ENCODE peak calls at places on chromosomes 7 and 10, in ten cellular contexts. One of them, this sample, is unnamed.

GRCh38 chr7:28419717-28420116 is 7.4 kb downstream of the CREB5 start:
- DNase-seq in fibroblast of lung: peak
- DNase-seq in foreskin fibroblast: peak
- DNase-seq in HFF-Myc: no peak
- DNase-seq in K562: no peak
- DNase-seq in astrocyte of the cerebellum: peak
- DNase-seq in transverse colon: no peak
- DNase-seq in A549: peak
- DNase-seq in IMR-90: peak
- DNase-seq in mucosa of descending colon: no peak
- DNase-seq in this sample: no peak

GRCh38 chr7:116495737-116496136 is 3.8 kb upstream of the CAV2 start:
- DNase-seq in foreskin fibroblast: peak
- DNase-seq in K562: no peak
- DNase-seq in astrocyte of the cerebellum: no peak
- DNase-seq in A549: peak
- DNase-seq in HFF-Myc: no peak
- DNase-seq in IMR-90: peak
- DNase-seq in mucosa of descending colon: no peak
- DNase-seq in transverse colon: no peak
- DNase-seq in fibroblast of lung: no peak
- DNase-seq in this sample: no peak

GRCh38 chr7:148486937-148487336 is 103.6 kb upstream of the C7orf33 start:
- DNase-seq in transverse colon: no peak
- DNase-seq in fibroblast of lung: no peak
- DNase-seq in astrocyte of the cerebellum: no peak
- DNase-seq in HFF-Myc: no peak
- DNase-seq in foreskin fibroblast: no peak
- DNase-seq in K562: no peak
- DNase-seq in A549: no peak
- DNase-seq in mucosa of descending colon: no peak
- DNase-seq in IMR-90: no peak
- DNase-seq in this sample: no peak

GRCh38 chr10:22501863-22502262 is 156.6 kb downstream of the SPAG6 start:
- DNase-seq in IMR-90: no peak
- DNase-seq in fibroblast of lung: no peak
- DNase-seq in A549: no peak
- DNase-seq in HFF-Myc: no peak
- DNase-seq in transverse colon: no peak
- DNase-seq in K562: no peak
- DNase-seq in foreskin fibroblast: no peak
- DNase-seq in astrocyte of the cerebellum: no peak
- DNase-seq in mucosa of descending colon: no peak
- DNase-seq in this sample: no peak

GRCh38 chr10:110226926-110227641 is 19.7 kb downstream of the MXI1 start:
- DNase-seq in fibroblast of lung: no peak
- DNase-seq in A549: no peak
- DNase-seq in transverse colon: peak
- DNase-seq in astrocyte of the cerebellum: no peak
- DNase-seq in IMR-90: peak
- DNase-seq in mucosa of descending colon: peak
- DNase-seq in foreskin fibroblast: no peak
- DNase-seq in HFF-Myc: no peak
- DNase-seq in K562: peak
- DNase-seq in this sample: no peak

GRCh38 chr7:74269757-74270277 is 15.6 kb upstream of the RFC2 start:
- DNase-seq in A549: peak
- DNase-seq in fibroblast of lung: peak
- DNase-seq in IMR-90: peak
- DNase-seq in mucosa of descending colon: peak
- DNase-seq in transverse colon: peak
- DNase-seq in HFF-Myc: no peak
- DNase-seq in foreskin fibroblast: peak
- DNase-seq in astrocyte of the cerebellum: peak
- DNase-seq in K562: peak
- DNase-seq in this sample: no peak

GRCh38 chr7:22481726-22482125 is 18.3 kb downstream of the STEAP1B start:
- DNase-seq in astrocyte of the cerebellum: peak
- DNase-seq in A549: no peak
- DNase-seq in IMR-90: no peak
- DNase-seq in fibroblast of lung: no peak
- DNase-seq in K562: no peak
- DNase-seq in foreskin fibroblast: peak
- DNase-seq in transverse colon: no peak
- DNase-seq in mucosa of descending colon: no peak
- DNase-seq in HFF-Myc: peak
- DNase-seq in this sample: peak

GRCh38 chr7:158759749-158760444 is 55.3 kb upstream of the NCAPG2 start:
- DNase-seq in astrocyte of the cerebellum: no peak
- DNase-seq in foreskin fibroblast: no peak
- DNase-seq in K562: no peak
- DNase-seq in A549: no peak
- DNase-seq in transverse colon: no peak
- DNase-seq in fibroblast of lung: no peak
- DNase-seq in mucosa of descending colon: no peak
- DNase-seq in HFF-Myc: no peak
- DNase-seq in IMR-90: no peak
- DNase-seq in this sample: no peak

DNA sequence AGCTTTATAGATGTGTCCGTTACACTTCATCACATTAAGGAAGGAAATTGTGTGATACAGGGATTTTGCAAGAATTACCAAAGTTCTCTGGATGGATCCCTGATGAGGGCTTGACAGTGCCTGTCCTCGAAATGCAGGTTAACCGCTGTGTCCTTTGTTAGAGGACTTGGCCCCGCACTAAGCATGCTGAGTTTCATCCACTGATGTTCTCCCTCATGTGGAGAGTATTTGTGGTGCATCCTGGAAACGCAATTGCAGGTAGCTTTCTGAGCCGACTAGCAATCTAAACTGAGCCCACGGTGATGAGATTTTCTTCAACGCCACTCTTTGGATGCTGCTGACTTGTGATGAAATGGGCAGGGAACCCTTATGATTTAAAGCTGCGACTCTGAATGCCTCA is 71.9 kb upstream of the STK17A start:
- DNase-seq in IMR-90: no peak
- DNase-seq in mucosa of descending colon: no peak
- DNase-seq in transverse colon: no peak
- DNase-seq in fibroblast of lung: no peak
- DNase-seq in A549: peak
- DNase-seq in K562: no peak
- DNase-seq in foreskin fibroblast: no peak
- DNase-seq in HFF-Myc: no peak
- DNase-seq in astrocyte of the cerebellum: no peak
- DNase-seq in this sample: no peak
- TF ChIP-seq CTCF in IMR-90: no peak
- TF ChIP-seq CTCF in mucosa of descending colon: no peak
- TF ChIP-seq CTCF in transverse colon: no peak
- TF ChIP-seq CTCF in fibroblast of lung: no peak
- TF ChIP-seq CTCF in A549: no peak
- TF ChIP-seq CTCF in K562: peak
- TF ChIP-seq CTCF in foreskin fibroblast: no peak
- TF ChIP-seq CTCF in HFF-Myc: no peak
- TF ChIP-seq CTCF in astrocyte of the cerebellum: no peak
- TF ChIP-seq CTCF in this sample: peak

GRCh38 chr10:93069245-93069561 is 4.5 kb upstream of the CYP26A1 start:
- DNase-seq in fibroblast of lung: no peak
- DNase-seq in astrocyte of the cerebellum: no peak
- DNase-seq in foreskin fibroblast: no peak
- DNase-seq in IMR-90: no peak
- DNase-seq in HFF-Myc: no peak
- DNase-seq in mucosa of descending colon: no peak
- DNase-seq in A549: no peak
- DNase-seq in transverse colon: no peak
- DNase-seq in K562: no peak
- DNase-seq in this sample: no peak
- H3K4me3 ChIP-seq in fibroblast of lung: no peak
- H3K4me3 ChIP-seq in astrocyte of the cerebellum: no peak
- H3K4me3 ChIP-seq in foreskin fibroblast: no peak
- H3K4me3 ChIP-seq in IMR-90: no peak
- H3K4me3 ChIP-seq in HFF-Myc: no peak
- H3K4me3 ChIP-seq in mucosa of descending colon: no peak
- H3K4me3 ChIP-seq in A549: no peak
- H3K4me3 ChIP-seq in transverse colon: no peak
- H3K4me3 ChIP-seq in K562: no peak
- H3K4me3 ChIP-seq in this sample: no peak

GRCh38 chr10:122495406-122496340 is 34.3 kb downstream of the HTRA1 start:
- DNase-seq in K562: no peak
- DNase-seq in mucosa of descending colon: no peak
- DNase-seq in transverse colon: no peak
- DNase-seq in foreskin fibroblast: no peak
- DNase-seq in IMR-90: no peak
- DNase-seq in A549: no peak
- DNase-seq in fibroblast of lung: peak
- DNase-seq in astrocyte of the cerebellum: peak
- DNase-seq in HFF-Myc: no peak
- DNase-seq in this sample: no peak

GRCh38 chr10:122499491-122499941 is 38.2 kb downstream of the HTRA1 start:
- DNase-seq in foreskin fibroblast: peak
- DNase-seq in K562: no peak
- DNase-seq in HFF-Myc: no peak
- DNase-seq in mucosa of descending colon: peak
- DNase-seq in A549: no peak
- DNase-seq in astrocyte of the cerebellum: no peak
- DNase-seq in transverse colon: peak
- DNase-seq in IMR-90: peak
- DNase-seq in fibroblast of lung: peak
- DNase-seq in this sample: no peak

GRCh38 chr10:122498521-122498920 is 37.2 kb downstream of the HTRA1 start:
- DNase-seq in K562: no peak
- DNase-seq in astrocyte of the cerebellum: no peak
- DNase-seq in A549: no peak
- DNase-seq in IMR-90: no peak
- DNase-seq in fibroblast of lung: peak
- DNase-seq in mucosa of descending colon: no peak
- DNase-seq in foreskin fibroblast: peak
- DNase-seq in transverse colon: no peak
- DNase-seq in HFF-Myc: no peak
- DNase-seq in this sample: no peak

GRCh38 chr10:122499012-122499411 is 37.7 kb downstream of the HTRA1 start:
- DNase-seq in IMR-90: no peak
- DNase-seq in K562: no peak
- DNase-seq in astrocyte of the cerebellum: no peak
- DNase-seq in HFF-Myc: no peak
- DNase-seq in A549: no peak
- DNase-seq in transverse colon: no peak
- DNase-seq in fibroblast of lung: no peak
- DNase-seq in foreskin fibroblast: no peak
- DNase-seq in mucosa of descending colon: no peak
- DNase-seq in this sample: no peak

DNA sequence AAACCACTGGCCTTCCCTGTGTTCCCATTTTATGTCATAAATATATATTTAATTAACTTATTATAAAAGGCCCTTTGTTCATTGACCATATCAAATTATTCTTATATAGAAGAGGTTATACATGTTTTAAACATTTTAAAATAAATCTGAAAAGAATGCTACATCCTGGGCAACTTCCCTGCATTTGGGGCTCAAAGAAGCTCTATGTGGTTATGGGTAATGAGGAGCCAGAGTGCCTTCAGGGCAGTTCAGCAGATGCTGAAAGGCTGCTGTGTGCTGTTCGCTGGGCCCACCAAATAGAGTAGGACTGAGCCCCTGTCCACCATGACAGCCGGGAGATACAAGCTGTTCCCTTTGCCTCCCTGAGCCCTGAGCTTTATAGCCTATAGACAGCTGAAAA is 35.9 kb downstream of the HTRA1 start:
- DNase-seq in astrocyte of the cerebellum: no peak
- DNase-seq in HFF-Myc: no peak
- DNase-seq in K562: no peak
- DNase-seq in A549: no peak
- DNase-seq in transverse colon: no peak
- DNase-seq in foreskin fibroblast: no peak
- DNase-seq in mucosa of descending colon: no peak
- DNase-seq in fibroblast of lung: no peak
- DNase-seq in IMR-90: no peak
- DNase-seq in this sample: no peak
- TF ChIP-seq CTCF in astrocyte of the cerebellum: no peak
- TF ChIP-seq CTCF in HFF-Myc: no peak
- TF ChIP-seq CTCF in K562: no peak
- TF ChIP-seq CTCF in A549: no peak
- TF ChIP-seq CTCF in transverse colon: no peak
- TF ChIP-seq CTCF in foreskin fibroblast: no peak
- TF ChIP-seq CTCF in mucosa of descending colon: no peak
- TF ChIP-seq CTCF in fibroblast of lung: no peak
- TF ChIP-seq CTCF in IMR-90: no peak
- TF ChIP-seq CTCF in this sample: no peak

GRCh38 chr10:124089859-124090258 is 3.5 kb downstream of the CHST15 start:
- DNase-seq in astrocyte of the cerebellum: no peak
- DNase-seq in HFF-Myc: no peak
- DNase-seq in IMR-90: no peak
- DNase-seq in transverse colon: no peak
- DNase-seq in foreskin fibroblast: no peak
- DNase-seq in K562: no peak
- DNase-seq in A549: no peak
- DNase-seq in fibroblast of lung: no peak
- DNase-seq in mucosa of descending colon: no peak
- DNase-seq in this sample: no peak

GRCh38 chr10:124088944-124089343 is 4.5 kb downstream of the CHST15 start:
- DNase-seq in A549: no peak
- DNase-seq in IMR-90: no peak
- DNase-seq in mucosa of descending colon: no peak
- DNase-seq in transverse colon: no peak
- DNase-seq in K562: no peak
- DNase-seq in astrocyte of the cerebellum: no peak
- DNase-seq in fibroblast of lung: no peak
- DNase-seq in foreskin fibroblast: no peak
- DNase-seq in HFF-Myc: no peak
- DNase-seq in this sample: no peak

GRCh38 chr10:124092270-124093075 is 925 bp downstream of the CHST15 start:
- DNase-seq in A549: peak
- DNase-seq in transverse colon: peak
- DNase-seq in foreskin fibroblast: peak
- DNase-seq in K562: no peak
- DNase-seq in mucosa of descending colon: peak
- DNase-seq in IMR-90: no peak
- DNase-seq in HFF-Myc: no peak
- DNase-seq in astrocyte of the cerebellum: no peak
- DNase-seq in fibroblast of lung: peak
- DNase-seq in this sample: no peak

GRCh38 chr10:124091646-124092269 is 1.6 kb downstream of the CHST15 start:
- DNase-seq in fibroblast of lung: peak
- DNase-seq in mucosa of descending colon: no peak
- DNase-seq in astrocyte of the cerebellum: no peak
- DNase-seq in HFF-Myc: no peak
- DNase-seq in transverse colon: peak
- DNase-seq in A549: no peak
- DNase-seq in IMR-90: no peak
- DNase-seq in foreskin fibroblast: peak
- DNase-seq in K562: no peak
- DNase-seq in this sample: no peak

DNA sequence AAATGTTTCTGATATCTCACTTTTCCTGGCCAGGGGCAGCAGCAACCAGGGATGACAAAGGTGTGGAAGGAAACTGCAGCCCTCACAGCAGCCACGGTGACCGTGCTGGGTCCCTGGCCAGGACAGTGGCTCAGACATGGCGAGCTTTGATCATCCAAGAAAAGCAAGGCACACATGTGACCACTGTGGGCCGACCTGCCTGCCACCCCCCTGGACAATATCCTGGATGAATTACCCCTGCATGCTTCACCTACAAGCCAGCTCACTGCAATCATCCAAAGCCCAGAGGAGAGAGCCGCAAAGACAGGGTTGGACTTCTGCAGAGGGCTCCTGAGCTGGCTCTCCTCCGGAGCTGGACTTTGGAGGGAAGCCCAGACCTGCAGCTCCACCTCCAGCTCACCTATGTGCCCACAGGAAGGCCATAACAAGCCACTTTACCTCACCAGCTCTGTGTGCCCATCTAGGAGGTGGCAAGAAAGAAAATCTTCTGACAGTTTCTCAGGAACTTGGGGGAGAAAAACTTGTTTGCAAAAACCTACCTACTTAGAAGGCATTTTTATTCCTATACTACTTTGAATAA is 2.7 kb downstream of the CHST15 start:
- DNase-seq in A549: no peak
- DNase-seq in fibroblast of lung: no peak
- DNase-seq in mucosa of descending colon: no peak
- DNase-seq in astrocyte of the cerebellum: no peak
- DNase-seq in IMR-90: no peak
- DNase-seq in K562: no peak
- DNase-seq in transverse colon: no peak
- DNase-seq in foreskin fibroblast: no peak
- DNase-seq in HFF-Myc: no peak
- DNase-seq in this sample: no peak
- H3K4me3 ChIP-seq in A549: no peak
- H3K4me3 ChIP-seq in fibroblast of lung: no peak
- H3K4me3 ChIP-seq in mucosa of descending colon: no peak
- H3K4me3 ChIP-seq in astrocyte of the cerebellum: peak
- H3K4me3 ChIP-seq in IMR-90: no peak
- H3K4me3 ChIP-seq in K562: no peak
- H3K4me3 ChIP-seq in transverse colon: no peak
- H3K4me3 ChIP-seq in foreskin fibroblast: no peak
- H3K4me3 ChIP-seq in HFF-Myc: no peak
- H3K4me3 ChIP-seq in this sample: no peak